ENCODE peak calls at places on chromosomes 12 and 14, in seven cellular contexts. M, I, J, D, F, H and G are unnamed samples.

GRCh38 chr12:123671876-123672275 is 963 bp downstream of the TCTN2 start:
- DNase-seq in I (no peak), J (no peak), F (peak), D (no peak), M (no peak), H (no peak), G (no peak)

GRCh38 chr12:57182918-57183575 is 33.5 kb upstream of the NXPH4 start:
- DNase-seq in I (peak), D (peak), M (peak), F (peak), J (peak), H (peak), G (peak)

GRCh38 chr14:55807536-55807935 is 227.5 kb downstream of the KTN1 start:
- DNase-seq in J (no peak), I (no peak), M (no peak), D (no peak), F (no peak), H (no peak), G (no peak)

GRCh38 chr12:62767506-62767905 is 167.4 kb downstream of the PPM1H start:
- DNase-seq in M (no peak), F (peak), J (no peak), H (no peak), I (no peak), D (no peak), G (no peak)

GRCh38 chr12:107418976-107419375 is 266.6 kb upstream of the PWP1 start:
- DNase-seq in H (no peak), D (no peak), J (no peak), F (no peak), M (no peak), I (no peak), G (no peak)

GRCh38 chr14:104609666-104610065 is 5.1 kb upstream of the TMEM179 start:
- DNase-seq in F (no peak), M (no peak), I (no peak), H (no peak), D (no peak), J (no peak), G (no peak)

GRCh38 chr14:101783260-101784016 is 21.9 kb downstream of the PPP2R5C start:
- DNase-seq in J (no peak), H (no peak), I (no peak), D (no peak), M (no peak), F (no peak), G (no peak)

GRCh38 chr14:96167224-96168148 is 37.2 kb upstream of the BDKRB2 start:
- DNase-seq in D (peak), H (peak), M (peak), I (no peak), J (peak), F (peak), G (no peak)

GRCh38 chr14:68042591-68043210 is 223.1 kb downstream of the RAD51B start:
- DNase-seq in D (peak), M (peak), H (no peak), J (no peak), F (no peak), I (peak), G (no peak)

GRCh38 chr12:102652645-102653313 is 172.4 kb upstream of the IGF1 start:
- DNase-seq in M (no peak), F (no peak), H (no peak), I (no peak), J (no peak), D (no peak), G (no peak)

GRCh38 chr14:39880965-39881364 is 448.7 kb upstream of the FBXO33 start:
- DNase-seq in M (no peak), D (no peak), H (no peak), J (no peak), F (no peak), I (no peak), G (no peak)

GRCh38 chr12:47877081-47877480 is 27.7 kb downstream of the VDR start:
- DNase-seq in F (no peak), J (no peak), D (no peak), H (no peak), M (no peak), I (no peak), G (no peak)

DNA sequence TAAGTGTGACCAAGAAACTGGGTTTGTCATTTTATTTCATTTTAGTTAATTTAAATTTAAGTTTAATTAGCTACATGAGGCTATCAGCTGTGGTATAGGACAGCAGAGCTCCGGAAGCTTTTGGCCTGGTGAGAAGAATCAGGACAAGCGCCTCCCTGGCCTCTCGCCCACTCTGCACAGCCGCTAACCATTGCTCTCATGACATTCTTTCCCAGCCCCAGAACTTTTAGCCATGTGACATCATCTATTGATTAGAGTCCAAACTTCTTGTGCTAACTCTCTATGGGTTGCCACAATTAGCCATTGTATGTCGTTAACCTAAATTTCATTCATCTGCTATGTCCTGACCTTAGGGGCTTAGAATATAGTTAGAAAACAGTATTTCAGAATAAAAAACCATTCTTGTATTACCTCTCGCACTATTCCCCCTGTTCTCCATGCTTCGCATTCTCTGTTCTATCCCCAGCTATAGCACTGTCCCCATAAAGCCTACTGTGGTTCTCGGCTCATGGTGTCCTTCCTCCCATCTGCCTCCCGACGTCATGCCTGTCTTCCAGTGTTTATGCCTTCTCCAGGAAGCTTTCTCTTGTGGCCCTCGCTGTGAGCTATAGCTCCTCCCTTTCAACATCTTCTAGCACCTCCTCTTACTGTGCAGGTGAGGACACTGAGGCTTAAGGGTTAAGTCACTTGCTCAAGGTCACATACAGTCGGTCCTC is 23.5 kb downstream of the SSH1 start:
- DNase-seq in I (no peak), M (no peak), J (no peak), F (peak), D (peak), H (no peak), G (no peak)
- H2BK120ac ChIP-seq in I (no peak), M (no peak), J (no peak), F (peak), D (peak), H (peak), G (no peak)

DNA sequence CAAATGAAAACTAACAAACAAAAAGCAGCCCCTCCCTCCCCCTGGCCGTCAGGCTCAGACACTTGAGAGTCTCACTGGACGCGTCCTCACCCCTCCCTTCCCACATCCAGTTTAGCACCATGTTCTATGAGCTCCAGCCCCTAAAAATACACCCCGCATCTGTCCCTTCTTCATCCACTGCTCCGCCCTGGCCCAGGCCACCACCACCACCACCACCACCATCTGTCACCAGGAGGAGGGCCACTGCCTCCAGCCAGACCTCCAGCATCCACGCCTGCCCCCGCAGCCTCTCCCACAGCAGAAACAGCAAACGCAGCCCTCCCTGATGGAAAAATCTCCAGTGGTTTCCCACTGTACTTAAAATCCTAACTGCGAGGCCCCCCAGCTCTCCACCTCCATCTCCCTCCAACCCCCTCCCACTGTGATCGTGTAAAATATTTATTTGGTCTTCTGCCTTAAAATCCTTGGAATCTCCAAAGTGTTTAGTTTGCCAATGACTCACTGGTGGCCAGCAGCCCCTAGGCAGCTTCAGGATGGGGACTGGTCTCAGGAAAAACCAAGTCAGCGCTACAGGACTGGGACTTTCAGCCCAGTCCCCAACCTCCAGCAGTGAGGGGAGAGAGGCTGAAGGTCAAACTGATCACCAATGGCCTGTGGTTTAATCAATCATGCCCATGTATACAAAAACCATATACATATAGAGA is 95.0 kb downstream of the SCARB1 start:
- DNase-seq in J (no peak), F (peak), I (no peak), D (peak), H (peak), M (no peak), G (no peak)
- H2BK120ac ChIP-seq in J (no peak), F (peak), I (no peak), D (peak), H (no peak), M (no peak), G (no peak)

DNA sequence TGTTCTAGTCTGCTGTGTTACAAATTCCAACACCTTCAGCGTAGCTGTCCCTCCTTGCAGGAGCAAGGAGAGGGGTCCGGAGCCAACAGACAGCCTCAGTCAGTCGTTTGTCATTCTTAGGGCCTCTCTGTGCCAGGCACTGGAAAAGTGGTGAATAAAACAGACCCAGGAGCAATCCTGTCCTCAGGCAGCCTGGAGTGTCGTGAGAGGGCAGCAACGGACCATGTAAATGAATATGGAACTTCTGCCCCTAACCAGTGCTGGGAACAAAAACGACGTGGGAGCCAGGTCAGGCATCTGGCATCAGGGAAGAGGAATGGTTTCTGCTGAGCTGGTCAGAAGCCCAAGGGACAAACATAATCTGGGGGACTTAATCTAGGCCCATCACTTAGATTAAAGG is 64.8 kb upstream of the PSMC1 start:
- DNase-seq in M (no peak), H (no peak), D (no peak), J (no peak), F (no peak), I (no peak), G (no peak)
- H2BK120ac ChIP-seq in M (no peak), H (no peak), D (no peak), J (no peak), F (no peak), I (no peak), G (no peak)

DNA sequence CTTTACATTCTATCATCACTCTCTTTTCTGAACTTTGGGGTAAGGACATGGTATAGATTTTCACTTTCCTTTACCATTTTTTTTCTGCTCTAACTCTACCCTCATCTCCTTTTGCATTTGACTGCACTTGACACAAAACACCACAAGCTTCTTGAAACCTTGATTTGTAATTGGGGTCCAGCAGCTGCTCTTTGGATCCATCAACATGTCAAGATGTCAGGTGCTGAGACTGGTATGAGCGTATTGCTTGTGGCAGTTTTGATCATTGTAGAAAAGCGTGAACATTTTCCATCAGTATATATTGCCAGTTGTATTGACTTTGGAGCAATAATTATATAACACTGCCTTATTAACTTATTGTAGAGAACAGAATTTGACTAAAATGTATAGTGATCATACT is 838.6 kb downstream of the TRHDE start:
- DNase-seq in H (no peak), D (no peak), I (no peak), J (no peak), F (no peak), M (no peak), G (no peak)
- H2BK120ac ChIP-seq in H (no peak), D (no peak), I (no peak), J (no peak), F (no peak), M (no peak), G (no peak)

DNA sequence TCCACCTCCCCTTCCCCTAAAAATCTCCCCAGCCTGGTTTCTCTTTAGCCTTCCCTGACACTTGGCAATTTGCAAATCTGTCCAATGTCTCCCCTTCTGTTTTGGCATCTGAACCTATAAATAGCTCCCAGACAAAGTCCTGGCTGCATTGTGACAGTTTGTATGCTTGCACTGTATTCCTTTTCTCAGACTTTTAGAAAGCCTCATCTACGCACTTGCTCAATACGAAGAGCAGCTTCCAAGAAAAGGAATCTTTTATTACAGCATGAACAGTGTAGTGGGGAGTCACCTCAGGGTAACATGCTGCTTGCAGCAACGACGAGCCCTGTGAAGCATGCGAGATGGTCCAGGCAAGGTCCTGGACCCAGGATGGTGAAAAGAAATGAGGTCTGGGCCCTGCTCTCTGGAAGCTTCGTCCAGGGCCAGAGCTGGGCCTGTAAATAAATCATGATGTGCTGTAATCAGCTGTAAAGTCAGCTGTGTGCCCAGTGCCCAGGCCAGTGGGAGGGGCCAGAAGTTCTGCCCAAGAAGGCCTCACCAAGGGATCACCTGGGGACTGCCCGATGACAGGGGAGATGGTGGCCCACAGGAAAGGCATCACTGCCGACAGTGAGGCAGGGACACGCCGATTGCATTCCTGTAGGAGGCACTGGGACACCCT is 88.3 kb downstream of the RIN3 start:
- DNase-seq in F (no peak), I (no peak), D (no peak), J (no peak), M (no peak), H (no peak), G (no peak)
- H2BK120ac ChIP-seq in F (peak), I (no peak), D (no peak), J (no peak), M (no peak), H (no peak), G (no peak)

DNA sequence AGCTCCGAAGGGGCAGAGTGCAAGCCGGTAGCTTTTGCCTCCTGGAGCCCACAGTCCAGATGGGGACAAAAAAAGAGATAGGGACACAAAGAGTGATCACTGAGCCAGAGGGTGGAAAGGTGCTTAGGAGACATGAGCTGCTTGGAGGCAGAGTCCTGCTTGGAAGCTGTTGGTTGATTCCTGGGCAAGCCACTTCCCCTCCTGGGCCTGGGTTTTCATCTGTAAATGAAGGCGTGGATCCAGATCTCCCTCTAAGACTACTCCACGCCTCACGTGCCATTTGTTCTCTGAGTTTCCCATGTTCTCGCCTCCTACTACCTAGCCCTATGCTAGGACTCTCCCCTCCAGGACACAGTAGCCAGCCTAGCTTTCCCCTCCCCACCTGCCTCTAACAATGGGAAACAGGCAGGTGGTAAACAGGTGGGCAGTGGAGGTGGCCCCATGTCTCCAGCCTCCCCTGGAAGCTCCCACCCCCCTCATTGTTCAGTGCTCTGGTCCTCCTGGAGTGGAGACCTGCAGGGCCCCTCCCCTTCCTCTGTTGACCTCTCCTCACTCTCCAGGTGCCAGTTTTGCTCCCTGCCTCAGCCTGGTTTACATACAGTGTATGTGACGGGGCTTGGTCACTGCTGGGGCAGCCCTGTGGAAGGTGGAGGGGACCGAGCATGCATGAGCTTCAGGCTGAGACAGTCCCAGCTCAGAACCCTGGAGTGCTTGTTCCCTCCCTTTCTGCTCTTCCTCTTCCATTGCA is 3.8 kb downstream of the SERPINA3 start:
- DNase-seq in J (no peak), M (no peak), H (no peak), F (no peak), D (no peak), I (no peak), G (no peak)
- H2BK120ac ChIP-seq in J (no peak), M (no peak), H (no peak), F (no peak), D (no peak), I (no peak), G (no peak)

GRCh38 chr12:66508025-66508424 is 170.9 kb downstream of the GRIP1 start:
- DNase-seq in D (no peak), J (no peak), I (no peak), F (no peak), M (peak), H (peak), G (no peak)

GRCh38 chr12:66503746-66504145 is 175.1 kb downstream of the GRIP1 start:
- DNase-seq in H (no peak), D (no peak), M (no peak), J (no peak), I (no peak), F (no peak), G (no peak)

GRCh38 chr12:66500841-66501240 is 178.0 kb downstream of the GRIP1 start:
- DNase-seq in J (no peak), D (no peak), F (no peak), I (no peak), H (no peak), M (no peak), G (no peak)

GRCh38 chr12:66500094-66500493 is 178.8 kb downstream of the GRIP1 start:
- DNase-seq in I (no peak), H (no peak), F (no peak), D (no peak), J (no peak), M (no peak), G (no peak)

GRCh38 chr12:66502911-66503310 is 176.0 kb downstream of the GRIP1 start:
- DNase-seq in M (peak), F (no peak), D (no peak), J (no peak), I (no peak), H (no peak), G (no peak)
- H2BK120ac ChIP-seq in M (no peak), F (no peak), D (no peak), J (no peak), I (no peak), H (no peak), G (no peak)

GRCh38 chr12:96846313-96846712 is 60.7 kb upstream of the NEDD1 start:
- DNase-seq in D (no peak), M (peak), J (no peak), H (no peak), I (no peak), F (no peak), G (no peak)

GRCh38 chr12:96850676-96851075 is 56.4 kb upstream of the NEDD1 start:
- DNase-seq in F (no peak), I (no peak), M (peak), D (no peak), J (no peak), H (no peak), G (no peak)
- H2BK120ac ChIP-seq in F (no peak), I (no peak), M (no peak), D (no peak), J (no peak), H (no peak), G (no peak)